ENCODE peak calls at places on chromosomes 2 and 18, in four cellular contexts. U is Caco-2, N is H9, M is heart right ventricle. H is an unnamed sample. For H3K9me3 and H3K4me1, the result is how much of the 10 kb centered on the place peaks cover.

GRCh38 chr2:191023235-191023679 is 9.3 kb upstream of the STAT1 start:
- DNase-seq in M (no peak), N (no peak), U (no peak), H (peak)

GRCh38 chr18:36697905-36698304 is 130.9 kb downstream of the TPGS2 start:
- DNase-seq in U (no peak), M (no peak), N (no peak), H (no peak)

GRCh38 chr2:149871091-149871885 is 283.7 kb upstream of the MMADHC start:
- DNase-seq in N (no peak), U (no peak), M (no peak), H (no peak)

GRCh38 chr18:5175378-5175777 is 21.7 kb downstream of the AKAIN1 start:
- DNase-seq in N (no peak), M (no peak), U (no peak), H (no peak)

GRCh38 chr2:23326322-23326721 is 58.7 kb upstream of the KLHL29 start:
- DNase-seq in N (no peak), U (no peak), M (no peak), H (peak)

GRCh38 chr2:45826889-45827635 is 175.6 kb downstream of the PRKCE start:
- DNase-seq in N (no peak), U (no peak), M (peak), H (no peak)

GRCh38 chr2:8537572-8538155 is 144.2 kb upstream of the ID2 start:
- DNase-seq in M (no peak), U (no peak), N (no peak), H (peak)

GRCh38 chr2:105329197-105329554 is 359 bp downstream of the TGFBRAP1 start:
- DNase-seq in U (peak), M (no peak), N (no peak), H (peak)

GRCh38 chr2:181857471-181857870 is 34.1 kb upstream of the ITPRID2 start:
- DNase-seq in M (no peak), U (no peak), N (no peak), H (no peak)

GRCh38 chr2:197934926-197935274 is 130.5 kb downstream of the PLCL1 start:
- DNase-seq in N (no peak), M (no peak), U (no peak), H (no peak)

GRCh38 chr2:223087466-223087865 is 35.5 kb downstream of the KCNE4 start:
- DNase-seq in U (no peak), N (no peak), M (no peak), H (no peak)

GRCh38 chr2:64859208-64860161 is 129.7 kb upstream of the SLC1A4 start:
- DNase-seq in U (peak), M (peak), N (peak), H (peak)

GRCh38 chr2:188065386-188065785 is 226.3 kb upstream of the GULP1 start:
- DNase-seq in N (peak), U (no peak), M (no peak), H (no peak)

GRCh38 chr18:56233595-56233994 is 404.8 kb downstream of the TXNL1 start:
- DNase-seq in U (no peak), M (no peak), N (no peak), H (no peak)

GRCh38 chr2:233235977-233236376 is 15.5 kb upstream of the ATG16L1 start:
- DNase-seq in U (no peak), N (peak), M (no peak), H (peak)

GRCh38 chr2:71223767-71224333 is 3.1 kb downstream of the PAIP2B start:
- DNase-seq in N (peak), M (peak), U (peak), H (peak)

GRCh38 chr2:100971221-100971620 is 30.9 kb upstream of the RPL31 start:
- DNase-seq in U (no peak), M (no peak), N (no peak), H (no peak)

GRCh38 chr2:238288650-238289573 is 502 bp upstream of the PER2 start:
- DNase-seq in M (peak), N (peak), U (peak), H (peak)

GRCh38 chr2:237061356-237061755 is 24.3 kb upstream of the COPS8 start:
- DNase-seq in M (no peak), U (no peak), N (no peak), H (peak)

GRCh38 chr2:142603761-142604160 is 273.7 kb upstream of the KYNU start:
- DNase-seq in M (no peak), U (no peak), N (no peak), H (no peak)

GRCh38 chr2:18829331-18829902 is 240.0 kb upstream of the NT5C1B start:
- DNase-seq in N (no peak), U (peak), M (no peak), H (no peak)

GRCh38 chr2:156332452-156333273 is at the start of gene NR4A2:
- DNase-seq in M (peak), N (peak), U (peak), H (peak)

GRCh38 chr2:120155308-120155707 is 67.9 kb downstream of the TMEM185B start:
- DNase-seq in M (no peak), U (no peak), N (no peak), H (no peak)

GRCh38 chr2:113977060-113977659 is 87.3 kb downstream of the ACTR3 start:
- DNase-seq in M (no peak), N (no peak), U (peak), H (no peak)

GRCh38 chr2:10407841-10408648 is 40.1 kb downstream of the ODC1 start:
- DNase-seq in U (peak), M (no peak), N (peak), H (peak)

GRCh38 chr2:128362889-128363228 is 44.2 kb upstream of the HS6ST1 start:
- DNase-seq in N (peak), U (peak), M (no peak), H (peak)

GRCh38 chr2:88690591-88691338 is 708 bp upstream of the RPIA start:
- DNase-seq in M (peak), N (peak), U (peak), H (no peak)

GRCh38 chr2:231680992-231681852 is 27.1 kb upstream of the PTMA start:
- DNase-seq in M (peak), U (peak), N (peak), H (peak)

GRCh38 chr2:197784956-197785941 is at the start of gene BOLL:
- DNase-seq in M (peak), N (peak), U (no peak), H (peak)

GRCh38 chr2:36807223-36807886 is 110.8 kb downstream of the VIT start:
- DNase-seq in N (no peak), M (no peak), U (no peak), H (no peak)

DNA sequence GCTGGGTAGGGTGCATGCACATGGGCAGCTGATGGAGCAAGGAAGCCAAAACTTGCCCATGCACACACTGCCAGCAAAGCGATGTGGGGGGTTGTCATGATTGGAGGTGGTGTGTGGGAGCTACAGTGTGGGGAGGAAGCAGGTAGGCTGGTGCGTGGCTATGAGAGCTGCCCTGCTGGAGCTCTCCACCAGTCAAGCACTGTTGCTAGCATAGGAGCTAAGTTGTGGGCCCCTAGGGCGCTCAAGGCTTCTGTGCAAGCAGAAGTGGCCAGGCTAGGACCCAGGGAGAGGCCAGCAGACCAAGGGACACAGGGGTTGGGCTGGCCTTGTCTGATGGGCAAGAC is 20.2 kb downstream of the EHBP1 start:
- DNase-seq in M (no peak), N (no peak), U (no peak), H (no peak)
- H3K9me3 ChIP-seq in M (under half), N (under half), U (under half), H (under half)

GRCh38 chr2:26769501-26769850 is 5.4 kb downstream of the SLC35F6 start:
- DNase-seq in U (no peak), M (no peak), N (no peak), H (no peak)
- H3K4me1 ChIP-seq in U (under half), M (half or more), N (under half), H (under half)

DNA sequence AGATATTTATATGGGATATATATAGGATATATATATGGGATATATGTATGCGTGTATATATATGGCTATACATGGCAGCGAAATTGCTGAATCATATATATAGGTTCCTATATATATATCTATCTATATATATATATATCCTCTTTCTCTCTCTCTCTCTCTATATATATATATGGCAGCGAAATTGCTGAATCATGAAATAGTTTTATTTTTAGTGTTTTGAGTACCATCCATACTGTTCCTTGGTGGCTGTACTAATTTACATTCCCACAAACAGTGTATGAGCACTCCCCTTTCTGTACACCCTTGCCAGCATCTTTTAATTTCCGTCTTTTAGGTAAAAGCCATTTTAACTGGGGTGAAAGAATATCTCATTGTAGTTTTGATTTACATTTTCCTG is 397.6 kb upstream of the LINC00305 start:
- DNase-seq in U (no peak), N (no peak), M (no peak), H (no peak)
- H3K9me3 ChIP-seq in U (under half), N (under half), M (under half), H (under half)

DNA sequence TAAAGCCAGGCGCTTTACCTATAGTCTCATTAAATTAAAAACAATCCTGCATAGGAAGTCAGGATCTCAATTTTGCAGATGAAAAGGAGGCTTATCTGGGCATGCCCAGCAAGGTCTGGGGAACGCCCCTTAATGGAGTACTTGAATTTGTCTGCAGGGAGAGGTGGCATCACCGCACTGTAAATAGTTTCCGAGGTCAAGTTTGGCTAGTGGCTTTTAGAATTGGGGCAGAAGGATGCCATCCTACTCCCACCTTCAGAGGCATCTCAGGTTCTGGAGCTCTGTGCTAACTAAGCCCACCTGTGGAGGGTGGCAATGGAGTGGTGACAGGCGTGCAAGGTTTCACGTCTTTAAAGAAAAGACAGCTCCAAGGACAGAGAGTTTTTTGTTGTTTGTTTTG is 149.3 kb downstream of the TGIF1 start:
- DNase-seq in N (no peak), M (no peak), U (no peak), H (peak)
- H3K4me1 ChIP-seq in N (under half), M (under half), U (under half), H (under half)

GRCh38 chr18:71583291-71583690 is 960.9 kb downstream of the CBLN2 start:
- DNase-seq in M (no peak), U (no peak), N (no peak), H (no peak)
- H3K9me3 ChIP-seq in M (under half), U (under half), N (under half), H (half or more)

DNA sequence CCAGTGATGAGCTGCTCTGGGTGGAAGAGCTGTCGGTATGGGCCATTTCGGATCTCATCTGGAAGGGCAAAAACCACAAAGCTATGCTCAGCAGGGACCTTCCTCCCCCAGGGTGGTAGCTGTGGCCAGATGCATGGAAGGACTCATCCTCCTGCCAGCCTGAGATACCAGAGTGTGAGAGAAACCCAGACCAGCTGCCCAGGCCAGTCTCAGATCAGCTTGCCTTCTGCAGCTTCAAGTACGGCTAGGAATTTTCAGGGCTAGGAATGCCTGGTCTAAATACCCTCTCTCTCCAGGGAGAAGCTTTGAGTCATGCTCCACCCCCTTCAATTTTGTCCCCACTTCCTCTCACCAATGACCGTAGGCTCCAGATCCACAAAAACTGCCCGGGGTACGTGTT is 1.4 kb upstream of the TUBA4B start:
- DNase-seq in M (no peak), N (no peak), U (no peak), H (no peak)
- H3K4me1 ChIP-seq in M (under half), N (under half), U (under half), H (under half)